ENCODE peak calls at places on chromosomes 3 and 15, in five cellular contexts. One of them, this sample, is unnamed.

GRCh38 chr3:45960289-45960688 is 17.0 kb downstream of the CXCR6 start:
- DNase-seq in choroid plexus epithelial cell: no peak
- DNase-seq in mucosa of descending colon: no peak
- DNase-seq in tibial nerve: no peak
- DNase-seq in right atrium auricular region: no peak
- DNase-seq in this sample: no peak

GRCh38 chr3:32177702-32178198 is 60.7 kb upstream of the CMTM8 start:
- DNase-seq in tibial nerve: peak; percentile 70
- DNase-seq in choroid plexus epithelial cell: peak; percentile 95
- DNase-seq in right atrium auricular region: peak; percentile 64
- DNase-seq in mucosa of descending colon: peak; percentile 85
- DNase-seq in this sample: peak; percentile 92

GRCh38 chr3:129611812-129612349 is 5.4 kb upstream of the PLXND1 start:
- DNase-seq in mucosa of descending colon: no peak
- DNase-seq in right atrium auricular region: no peak
- DNase-seq in tibial nerve: no peak
- DNase-seq in choroid plexus epithelial cell: peak; percentile 51
- DNase-seq in this sample: no peak

GRCh38 chr15:67174864-67175573 is 79.4 kb downstream of the AAGAB start:
- DNase-seq in right atrium auricular region: no peak
- DNase-seq in choroid plexus epithelial cell: no peak
- DNase-seq in mucosa of descending colon: peak; percentile 24
- DNase-seq in tibial nerve: no peak
- DNase-seq in this sample: no peak

GRCh38 chr15:100438570-100438969 is 90.2 kb downstream of the CERS3 start:
- DNase-seq in choroid plexus epithelial cell: peak; percentile 30
- DNase-seq in tibial nerve: peak; percentile 65
- DNase-seq in mucosa of descending colon: peak; percentile 69
- DNase-seq in right atrium auricular region: peak; percentile 70
- DNase-seq in this sample: peak; percentile 74

GRCh38 chr3:22959593-22959992 is 243.5 kb upstream of the UBE2E2 start:
- DNase-seq in mucosa of descending colon: no peak
- DNase-seq in tibial nerve: no peak
- DNase-seq in right atrium auricular region: no peak
- DNase-seq in choroid plexus epithelial cell: no peak
- DNase-seq in this sample: peak; percentile 3

GRCh38 chr3:66378256-66378655 is 122.6 kb downstream of the LRIG1 start:
- DNase-seq in mucosa of descending colon: peak; percentile 46
- DNase-seq in tibial nerve: no peak
- DNase-seq in choroid plexus epithelial cell: peak; percentile 41
- DNase-seq in right atrium auricular region: no peak
- DNase-seq in this sample: peak; percentile 14

GRCh38 chr15:70742928-70743327 is 20.4 kb downstream of the UACA start:
- DNase-seq in right atrium auricular region: no peak
- DNase-seq in mucosa of descending colon: no peak
- DNase-seq in tibial nerve: no peak
- DNase-seq in choroid plexus epithelial cell: peak; percentile 78
- DNase-seq in this sample: no peak

GRCh38 chr15:81504170-81504905 is 130.3 kb upstream of the TMC3 start:
- DNase-seq in mucosa of descending colon: no peak
- DNase-seq in choroid plexus epithelial cell: peak; percentile 47
- DNase-seq in tibial nerve: no peak
- DNase-seq in right atrium auricular region: no peak
- DNase-seq in this sample: peak; percentile 72

GRCh38 chr3:128714887-128715496 is 11.0 kb upstream of the RAB7A start:
- DNase-seq in tibial nerve: no peak
- DNase-seq in right atrium auricular region: no peak
- DNase-seq in choroid plexus epithelial cell: no peak
- DNase-seq in mucosa of descending colon: no peak
- DNase-seq in this sample: no peak

GRCh38 chr15:75198560-75199346 is 2.9 kb upstream of the C15orf39 start:
- DNase-seq in mucosa of descending colon: peak; percentile 45
- DNase-seq in tibial nerve: no peak
- DNase-seq in right atrium auricular region: no peak
- DNase-seq in choroid plexus epithelial cell: peak; percentile 75
- DNase-seq in this sample: peak; percentile 42

GRCh38 chr15:101313041-101313761 is 18.2 kb upstream of the SNRPA1 start:
- DNase-seq in choroid plexus epithelial cell: no peak
- DNase-seq in mucosa of descending colon: no peak
- DNase-seq in tibial nerve: no peak
- DNase-seq in right atrium auricular region: no peak
- DNase-seq in this sample: no peak

GRCh38 chr3:167898091-167898490 is 162.6 kb downstream of the SERPINI1 start:
- DNase-seq in right atrium auricular region: no peak
- DNase-seq in choroid plexus epithelial cell: no peak
- DNase-seq in tibial nerve: no peak
- DNase-seq in mucosa of descending colon: no peak
- DNase-seq in this sample: no peak

GRCh38 chr15:40420793-40421192 is 15.2 kb downstream of the IVD start:
- DNase-seq in right atrium auricular region: no peak
- DNase-seq in choroid plexus epithelial cell: no peak
- DNase-seq in tibial nerve: no peak
- DNase-seq in mucosa of descending colon: peak; percentile 88
- DNase-seq in this sample: no peak

GRCh38 chr15:62491642-62492041 is 326.6 kb upstream of the C2CD4B start:
- DNase-seq in mucosa of descending colon: no peak
- DNase-seq in tibial nerve: no peak
- DNase-seq in right atrium auricular region: no peak
- DNase-seq in choroid plexus epithelial cell: peak; percentile 82
- DNase-seq in this sample: peak; percentile 73

GRCh38 chr3:125231895-125232294 is 19.3 kb upstream of the SLC12A8 start:
- DNase-seq in mucosa of descending colon: no peak
- DNase-seq in tibial nerve: no peak
- DNase-seq in choroid plexus epithelial cell: peak; percentile 85
- DNase-seq in right atrium auricular region: no peak
- DNase-seq in this sample: peak; percentile 86

GRCh38 chr15:56468271-56468912 is 3.5 kb upstream of the MNS1 start:
- DNase-seq in mucosa of descending colon: no peak
- DNase-seq in choroid plexus epithelial cell: peak; percentile 22
- DNase-seq in tibial nerve: no peak
- DNase-seq in right atrium auricular region: no peak
- DNase-seq in this sample: peak; percentile 13

GRCh38 chr3:160840590-160840989 is 84.6 kb downstream of the PPM1L start:
- DNase-seq in right atrium auricular region: no peak
- DNase-seq in mucosa of descending colon: no peak
- DNase-seq in tibial nerve: no peak
- DNase-seq in choroid plexus epithelial cell: no peak
- DNase-seq in this sample: no peak

GRCh38 chr3:25471081-25471768 is 43.2 kb downstream of the RARB start:
- DNase-seq in mucosa of descending colon: peak; percentile 23
- DNase-seq in tibial nerve: no peak
- DNase-seq in choroid plexus epithelial cell: peak; percentile 82
- DNase-seq in right atrium auricular region: no peak
- DNase-seq in this sample: no peak

GRCh38 chr3:177150970-177151627 is 46.2 kb downstream of the TBL1XR1 start:
- DNase-seq in right atrium auricular region: no peak
- DNase-seq in mucosa of descending colon: no peak
- DNase-seq in choroid plexus epithelial cell: peak; percentile 90
- DNase-seq in tibial nerve: no peak
- DNase-seq in this sample: peak; percentile 82

GRCh38 chr3:94001191-94001590 is 21.2 kb downstream of the ARL13B start:
- DNase-seq in tibial nerve: no peak
- DNase-seq in mucosa of descending colon: no peak
- DNase-seq in right atrium auricular region: no peak
- DNase-seq in choroid plexus epithelial cell: no peak
- DNase-seq in this sample: no peak

GRCh38 chr3:69166446-69166845 is 44.1 kb upstream of the LMOD3 start:
- DNase-seq in mucosa of descending colon: no peak
- DNase-seq in choroid plexus epithelial cell: no peak
- DNase-seq in right atrium auricular region: no peak
- DNase-seq in tibial nerve: no peak
- DNase-seq in this sample: no peak

GRCh38 chr15:47718474-47719440 is 1.5 kb downstream of the SEMA6D start:
- DNase-seq in right atrium auricular region: peak; percentile 67
- DNase-seq in mucosa of descending colon: peak; percentile 45
- DNase-seq in tibial nerve: peak; percentile 38
- DNase-seq in choroid plexus epithelial cell: peak; percentile 28
- DNase-seq in this sample: peak; percentile 18

GRCh38 chr3:120196812-120197211 is 88.2 kb downstream of the GPR156 start:
- DNase-seq in tibial nerve: no peak
- DNase-seq in right atrium auricular region: no peak
- DNase-seq in choroid plexus epithelial cell: no peak
- DNase-seq in mucosa of descending colon: no peak
- DNase-seq in this sample: no peak

GRCh38 chr3:13273604-13274105 is 146.5 kb downstream of the NUP210 start:
- DNase-seq in mucosa of descending colon: no peak
- DNase-seq in choroid plexus epithelial cell: no peak
- DNase-seq in right atrium auricular region: no peak
- DNase-seq in tibial nerve: no peak
- DNase-seq in this sample: no peak

GRCh38 chr15:56866798-56867197 is 51.6 kb upstream of the TCF12 start:
- DNase-seq in tibial nerve: no peak
- DNase-seq in choroid plexus epithelial cell: peak; percentile 10
- DNase-seq in mucosa of descending colon: no peak
- DNase-seq in right atrium auricular region: no peak
- DNase-seq in this sample: no peak

GRCh38 chr3:64109438-64109837 is 86.1 kb upstream of the PSMD6 start:
- DNase-seq in mucosa of descending colon: peak; percentile 33
- DNase-seq in choroid plexus epithelial cell: no peak
- DNase-seq in right atrium auricular region: no peak
- DNase-seq in tibial nerve: no peak
- DNase-seq in this sample: no peak

GRCh38 chr15:58077427-58077826 is 11.9 kb upstream of the ALDH1A2 start:
- DNase-seq in tibial nerve: no peak
- DNase-seq in mucosa of descending colon: peak; percentile 4
- DNase-seq in choroid plexus epithelial cell: peak; percentile 34
- DNase-seq in right atrium auricular region: no peak
- DNase-seq in this sample: peak; percentile 25
- TF ChIP-seq CTCF in tibial nerve: no peak
- TF ChIP-seq CTCF in mucosa of descending colon: no peak
- TF ChIP-seq CTCF in choroid plexus epithelial cell: peak; percentile 50
- TF ChIP-seq CTCF in right atrium auricular region: no peak
- TF ChIP-seq CTCF in this sample: peak; percentile 35

GRCh38 chr3:15323063-15323462 is 9.3 kb downstream of the SH3BP5 start:
- DNase-seq in mucosa of descending colon: no peak
- DNase-seq in right atrium auricular region: no peak
- DNase-seq in choroid plexus epithelial cell: no peak
- DNase-seq in tibial nerve: no peak
- DNase-seq in this sample: no peak
- H3K4me3 ChIP-seq in mucosa of descending colon: no peak overlapping the region
- H3K4me3 ChIP-seq in right atrium auricular region: no peak overlapping the region
- H3K4me3 ChIP-seq in choroid plexus epithelial cell: no peak overlapping the region
- H3K4me3 ChIP-seq in tibial nerve: no peak overlapping the region
- H3K4me3 ChIP-seq in this sample: no peak overlapping the region

DNA sequence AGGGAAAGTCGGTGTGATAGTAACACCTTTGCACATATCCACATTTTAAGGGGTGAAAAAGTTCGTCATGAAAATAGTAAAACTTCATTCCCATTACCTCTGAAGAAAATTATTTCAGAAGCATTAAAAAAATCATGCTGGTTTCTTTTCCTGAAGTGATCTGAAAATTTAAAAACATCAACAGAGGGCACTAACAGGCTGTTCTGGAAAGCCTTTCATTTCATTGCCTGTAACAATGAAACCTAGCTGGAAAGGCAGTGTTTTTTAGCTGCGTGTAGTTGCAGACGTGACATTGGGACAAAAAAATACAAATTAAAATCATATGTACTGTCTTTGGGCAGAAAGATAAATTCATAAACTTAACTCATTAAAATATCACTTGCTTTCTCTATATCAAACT is 993.8 kb downstream of the GBE1 start:
- DNase-seq in right atrium auricular region: no peak
- DNase-seq in mucosa of descending colon: no peak
- DNase-seq in choroid plexus epithelial cell: peak; percentile 41
- DNase-seq in tibial nerve: no peak
- DNase-seq in this sample: peak; percentile 13
- TF ChIP-seq CTCF in right atrium auricular region: no peak
- TF ChIP-seq CTCF in mucosa of descending colon: no peak
- TF ChIP-seq CTCF in choroid plexus epithelial cell: peak; percentile 22
- TF ChIP-seq CTCF in tibial nerve: no peak
- TF ChIP-seq CTCF in this sample: no peak

GRCh38 chr15:82808634-82809041 is 790 bp upstream of the WHAMM start:
- DNase-seq in choroid plexus epithelial cell: no peak
- DNase-seq in right atrium auricular region: no peak
- DNase-seq in mucosa of descending colon: peak; percentile 27
- DNase-seq in tibial nerve: no peak
- DNase-seq in this sample: no peak
- H3K4me3 ChIP-seq in choroid plexus epithelial cell: no peak overlapping the region
- H3K4me3 ChIP-seq in right atrium auricular region: no peak overlapping the region
- H3K4me3 ChIP-seq in mucosa of descending colon: no peak overlapping the region
- H3K4me3 ChIP-seq in tibial nerve: peak overlapping the region; percentile 89
- H3K4me3 ChIP-seq in this sample: no peak overlapping the region

GRCh38 chr3:185502987-185503386 is 4.2 kb upstream of the TMEM41A start:
- DNase-seq in mucosa of descending colon: no peak
- DNase-seq in right atrium auricular region: no peak
- DNase-seq in tibial nerve: no peak
- DNase-seq in choroid plexus epithelial cell: no peak
- DNase-seq in this sample: no peak

GRCh38 chr3:185503467-185503975 is 4.7 kb upstream of the TMEM41A start:
- DNase-seq in choroid plexus epithelial cell: no peak
- DNase-seq in tibial nerve: no peak
- DNase-seq in mucosa of descending colon: peak; percentile 35
- DNase-seq in right atrium auricular region: no peak
- DNase-seq in this sample: no peak

GRCh38 chr3:185504636-185505035 is 5.8 kb upstream of the TMEM41A start:
- DNase-seq in tibial nerve: no peak
- DNase-seq in mucosa of descending colon: no peak
- DNase-seq in choroid plexus epithelial cell: no peak
- DNase-seq in right atrium auricular region: no peak
- DNase-seq in this sample: no peak

DNA sequence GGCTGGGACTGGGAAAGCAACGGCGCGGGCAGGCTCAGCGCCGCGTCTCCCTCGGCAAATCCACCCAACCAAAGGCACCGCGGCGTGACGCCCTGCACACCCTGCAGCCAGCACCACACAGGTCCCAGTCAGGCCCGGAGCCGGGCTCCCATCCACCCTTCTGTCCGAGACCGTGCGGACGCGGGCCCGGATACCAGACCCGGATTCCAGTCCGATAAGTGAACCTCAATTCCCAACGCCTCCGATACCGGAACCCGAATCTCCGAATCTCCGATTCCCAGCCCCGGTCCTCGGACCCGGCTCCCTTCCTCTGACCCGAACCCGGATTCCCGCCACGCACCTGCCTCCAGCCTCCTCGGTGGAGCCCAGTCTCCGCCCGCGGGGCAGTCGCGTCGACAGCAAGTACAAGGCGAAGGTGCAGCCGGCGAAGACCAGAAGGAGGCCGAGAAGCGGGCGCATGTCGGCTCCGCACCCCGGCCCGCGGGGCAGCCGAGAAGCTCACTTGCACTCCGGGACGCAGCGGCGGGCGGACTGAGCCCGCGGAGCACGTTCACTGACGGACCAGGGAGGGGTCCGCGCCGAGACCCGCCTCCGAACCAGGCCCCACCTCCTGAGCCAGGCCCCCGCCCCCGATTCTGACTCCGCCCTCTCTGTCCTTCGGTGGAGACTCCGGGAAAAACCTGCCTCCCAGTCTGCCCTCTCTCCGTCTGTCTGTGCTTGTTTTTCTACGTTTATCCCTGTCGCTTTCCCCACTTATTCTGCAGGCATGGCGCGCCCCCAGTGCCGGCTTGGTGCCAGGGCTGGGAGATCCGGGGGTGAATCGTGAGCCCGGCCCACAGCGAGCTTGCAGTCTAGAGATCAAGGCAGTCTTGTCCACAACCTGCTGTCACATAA is at the start of gene TMEM41A:
- DNase-seq in choroid plexus epithelial cell: peak; percentile 94
- DNase-seq in tibial nerve: peak; percentile 89
- DNase-seq in mucosa of descending colon: peak; percentile 96
- DNase-seq in right atrium auricular region: peak; percentile 93
- DNase-seq in this sample: peak; percentile 92
- TF ChIP-seq CTCF in choroid plexus epithelial cell: no peak
- TF ChIP-seq CTCF in tibial nerve: peak; percentile 35
- TF ChIP-seq CTCF in mucosa of descending colon: no peak
- TF ChIP-seq CTCF in right atrium auricular region: no peak
- TF ChIP-seq CTCF in this sample: no peak